ENCODE peak calls at places on chromosomes 12 and 14, in four cellular contexts. One of them, this sample, is unnamed.

GRCh38 chr12:130307859-130308258 is 29.8 kb upstream of the PIWIL1 start:
- DNase-seq in GM10248: no peak
- DNase-seq in NCI-H1417: no peak
- DNase-seq in hippocampal formation: no peak
- DNase-seq in this sample: no peak

GRCh38 chr12:65232490-65233077 is 45.9 kb upstream of the MSRB3 start:
- DNase-seq in NCI-H1417: no peak
- DNase-seq in hippocampal formation: no peak
- DNase-seq in GM10248: peak; percentile 14
- DNase-seq in this sample: no peak

GRCh38 chr12:45473636-45474035 is 255.9 kb upstream of the ARID2 start:
- DNase-seq in NCI-H1417: no peak
- DNase-seq in hippocampal formation: no peak
- DNase-seq in GM10248: no peak
- DNase-seq in this sample: no peak

GRCh38 chr14:101249676-101250036 is 311.6 kb upstream of the DIO3 start:
- DNase-seq in GM10248: no peak
- DNase-seq in hippocampal formation: no peak
- DNase-seq in NCI-H1417: no peak
- DNase-seq in this sample: no peak

GRCh38 chr12:13197526-13198141 is 1.1 kb downstream of the EMP1 start:
- DNase-seq in GM10248: no peak
- DNase-seq in NCI-H1417: no peak
- DNase-seq in hippocampal formation: no peak
- DNase-seq in this sample: no peak

GRCh38 chr12:9648701-9649531 is 20.6 kb upstream of the CLEC2D start:
- DNase-seq in GM10248: no peak
- DNase-seq in hippocampal formation: no peak
- DNase-seq in NCI-H1417: no peak
- DNase-seq in this sample: no peak

GRCh38 chr12:57319678-57320469 is 68.9 kb upstream of the STAC3 start:
- DNase-seq in GM10248: no peak
- DNase-seq in hippocampal formation: no peak
- DNase-seq in NCI-H1417: no peak
- DNase-seq in this sample: no peak

GRCh38 chr12:62772556-62772955 is 162.4 kb downstream of the PPM1H start:
- DNase-seq in hippocampal formation: no peak
- DNase-seq in NCI-H1417: no peak
- DNase-seq in GM10248: no peak
- DNase-seq in this sample: no peak

GRCh38 chr14:70188292-70188607 is 501 bp downstream of the SLC8A3 start:
- DNase-seq in NCI-H1417: no peak
- DNase-seq in GM10248: peak; percentile 54
- DNase-seq in hippocampal formation: no peak
- DNase-seq in this sample: no peak

GRCh38 chr14:104587641-104588040 is 8.1 kb downstream of the C14orf180 start:
- DNase-seq in hippocampal formation: no peak
- DNase-seq in NCI-H1417: no peak
- DNase-seq in GM10248: no peak
- DNase-seq in this sample: no peak

GRCh38 chr12:31584782-31585181 is 6.2 kb downstream of the DENND5B start:
- DNase-seq in hippocampal formation: no peak
- DNase-seq in NCI-H1417: no peak
- DNase-seq in GM10248: no peak
- DNase-seq in this sample: no peak

GRCh38 chr12:54414191-54414525 is 4.9 kb downstream of the ITGA5 start:
- DNase-seq in NCI-H1417: no peak
- DNase-seq in hippocampal formation: no peak
- DNase-seq in GM10248: no peak
- DNase-seq in this sample: no peak

GRCh38 chr14:50338547-50338946 is 26.4 kb downstream of the DMAC2L start:
- DNase-seq in hippocampal formation: no peak
- DNase-seq in NCI-H1417: no peak
- DNase-seq in GM10248: no peak
- DNase-seq in this sample: no peak

GRCh38 chr12:125110641-125111360 is 45.6 kb downstream of the AACS start:
- DNase-seq in NCI-H1417: no peak
- DNase-seq in hippocampal formation: no peak
- DNase-seq in GM10248: no peak
- DNase-seq in this sample: no peak

GRCh38 chr12:50103767-50104321 is at the start of gene GPD1:
- DNase-seq in hippocampal formation: peak; percentile 45
- DNase-seq in NCI-H1417: peak; percentile 87
- DNase-seq in GM10248: no peak
- DNase-seq in this sample: peak; percentile 83

GRCh38 chr12:120928864-120929652 is 24.9 kb upstream of the SPPL3 start:
- DNase-seq in GM10248: no peak
- DNase-seq in hippocampal formation: no peak
- DNase-seq in NCI-H1417: peak; percentile 41
- DNase-seq in this sample: no peak

GRCh38 chr12:87280356-87280755 is 748.8 kb downstream of the C12orf50 start:
- DNase-seq in hippocampal formation: no peak
- DNase-seq in GM10248: peak; percentile 6
- DNase-seq in NCI-H1417: no peak
- DNase-seq in this sample: no peak

GRCh38 chr14:62711351-62712023 is 333.8 kb downstream of the KCNH5 start:
- DNase-seq in NCI-H1417: peak; percentile 84
- DNase-seq in GM10248: no peak
- DNase-seq in hippocampal formation: no peak
- DNase-seq in this sample: no peak

GRCh38 chr14:96088131-96088880 is 49.1 kb downstream of the C14orf132 start:
- DNase-seq in hippocampal formation: no peak
- DNase-seq in NCI-H1417: no peak
- DNase-seq in GM10248: no peak
- DNase-seq in this sample: no peak